ENCODE peak calls at places on chromosome 7, in nine cellular contexts. Z is PC-3; V is hepatocyte; O is heart right ventricle; A is lung; M is naive thymus-derived CD4-positive, alpha-beta T cell; C is IMR-90; D is H9; P is stomach. Y is an unnamed sample. For H3K4me1, the result is how much of the 10 kb centered on the place peaks cover.

GRCh38 chr7:79282882-79283602 is 170.4 kb downstream of the MAGI2 start:
- DNase-seq in V (no peak), M (no peak), O (no peak), A (no peak), D (no peak), C (peak), P (no peak), Z (peak), Y (no peak)

GRCh38 chr7:70829221-70830059 is 302.5 kb upstream of the GALNT17 start:
- DNase-seq in P (peak), C (peak), A (peak), V (peak), D (peak), Z (peak), O (peak), M (peak), Y (peak)

GRCh38 chr7:150665075-150665794 is 20.3 kb upstream of the GIMAP2 start:
- DNase-seq in O (no peak), P (no peak), M (no peak), D (no peak), Z (peak), C (no peak), V (no peak), A (no peak), Y (no peak)

GRCh38 chr7:87105401-87105800 is 45.9 kb upstream of the ELAPOR2 start:
- DNase-seq in M (no peak), V (no peak), A (no peak), C (no peak), P (no peak), D (no peak), Z (no peak), O (no peak), Y (no peak)

GRCh38 chr7:76338298-76339084 is 20.3 kb downstream of the YWHAG start:
- DNase-seq in C (no peak), V (no peak), M (no peak), D (no peak), A (no peak), O (no peak), P (no peak), Z (peak), Y (no peak)

GRCh38 chr7:73941836-73942551 is 81.0 kb downstream of the TMEM270 start:
- DNase-seq in P (no peak), M (no peak), V (no peak), Z (peak), C (peak), O (no peak), D (no peak), A (no peak), Y (no peak)

GRCh38 chr7:70384891-70385290 is 747.1 kb upstream of the GALNT17 start:
- DNase-seq in D (no peak), V (peak), Z (no peak), O (no peak), A (no peak), P (no peak), C (peak), M (no peak), Y (no peak)

GRCh38 chr7:20299647-20300312 is 30.9 kb upstream of the ITGB8 start:
- DNase-seq in A (no peak), O (no peak), V (no peak), P (no peak), M (no peak), C (peak), Z (no peak), D (no peak), Y (no peak)

GRCh38 chr7:151717415-151717814 is 159.5 kb downstream of the PRKAG2 start:
- DNase-seq in D (no peak), M (no peak), Z (no peak), P (peak), O (no peak), C (no peak), A (peak), V (no peak), Y (peak)
- H3K27ac ChIP-seq in D (no peak), M (no peak), Z (no peak), P (peak), O (no peak), C (no peak), A (peak), V (no peak), Y (peak)

GRCh38 chr7:2164156-2164555 is 68.6 kb downstream of the MAD1L1 start:
- DNase-seq in P (no peak), Z (no peak), A (no peak), D (no peak), M (no peak), O (no peak), C (peak), V (no peak), Y (peak)
- H3K4me1 ChIP-seq in P (under half), Z (under half), A (under half), D (under half), M (under half), O (under half), C (under half), V (under half), Y (under half)

DNA sequence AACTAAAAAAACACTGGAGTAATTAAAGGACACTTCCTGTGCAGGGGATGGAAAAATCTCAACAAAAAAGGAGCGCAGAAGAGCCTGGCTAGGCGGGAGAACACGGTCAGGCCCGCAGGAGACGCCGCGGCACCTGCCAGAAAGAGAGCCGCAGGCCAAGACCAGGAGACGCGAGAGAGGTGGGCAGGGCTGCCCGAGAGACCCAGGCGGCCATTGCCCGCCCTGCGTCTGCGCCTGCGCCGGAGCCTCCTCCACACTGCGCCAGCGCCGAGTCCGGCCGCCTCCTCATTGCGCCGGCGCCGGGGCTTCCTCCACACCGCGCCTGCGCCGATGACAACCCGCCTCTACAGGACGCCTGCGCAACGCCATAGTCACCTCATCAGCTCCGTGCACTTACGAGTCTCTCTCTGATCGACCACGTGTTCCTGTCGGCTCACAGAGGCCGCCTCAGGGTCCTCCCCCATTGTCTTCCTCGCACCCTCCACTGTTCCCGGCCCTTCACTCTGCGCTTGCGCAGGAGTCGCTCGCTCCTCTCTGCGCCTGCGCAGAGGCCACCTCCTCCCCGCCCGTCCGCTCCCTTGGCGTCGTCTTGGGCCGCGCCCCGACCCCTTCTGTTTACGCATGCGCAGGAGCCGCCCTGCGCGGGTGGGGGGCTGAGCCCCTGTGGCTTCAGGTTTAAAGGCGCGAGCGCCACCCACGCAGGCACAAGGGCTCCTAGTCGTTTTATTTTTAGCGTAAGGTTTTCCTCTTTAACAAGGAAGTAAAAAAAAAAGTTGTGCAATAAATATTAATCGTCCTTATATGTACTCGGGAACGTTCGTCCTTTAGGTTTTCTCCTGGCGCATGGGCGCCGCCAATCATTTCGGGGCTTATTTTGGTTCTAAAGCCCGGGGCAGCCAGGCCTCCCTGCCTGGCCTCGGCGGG is 43.2 kb upstream of the FAM20C start:
- DNase-seq in D (peak), O (peak), M (peak), V (peak), A (peak), P (peak), Z (peak), C (peak), Y (peak)
- H3K27ac ChIP-seq in D (peak), O (peak), M (peak), V (peak), A (peak), P (peak), Z (peak), C (peak), Y (peak)

GRCh38 chr7:47454066-47454950 is 127.6 kb downstream of the TNS3 start:
- DNase-seq in V (no peak), O (no peak), M (no peak), A (no peak), D (no peak), P (no peak), C (peak), Z (peak), Y (no peak)
- H3K4me1 ChIP-seq in V (under half), O (half or more), M (under half), A (under half), D (under half), P (half or more), C (under half), Z (half or more), Y (under half)